ENCODE peak calls at places on chromosomes 6 and 20, in eight cellular contexts. One of them, this sample, is unnamed.
A peak's percentile ranks its signal among the peaks of the same experiment; 100 is the strongest.

GRCh38 chr6:74213995-74214394 is 518.0 kb downstream of the CD109 start:
- ATAC-seq in GM23338: no peak
- ATAC-seq in HCT116: no peak
- ATAC-seq in Panc1: no peak
- ATAC-seq in HepG2: no peak
- ATAC-seq in upper lobe of left lung: no peak
- ATAC-seq in GM12878: no peak
- ATAC-seq in K562: no peak
- ATAC-seq in this sample: no peak

GRCh38 chr6:31350973-31351733 is 5.8 kb downstream of the HLA-B start:
- ATAC-seq in K562: no peak
- ATAC-seq in HepG2: no peak
- ATAC-seq in HCT116: no peak
- ATAC-seq in Panc1: no peak
- ATAC-seq in upper lobe of left lung: no peak
- ATAC-seq in GM12878: peak; percentile 19
- ATAC-seq in GM23338: no peak
- ATAC-seq in this sample: no peak

GRCh38 chr6:150395388-150396009 is 26.7 kb downstream of the IYD start:
- ATAC-seq in Panc1: peak; percentile 96
- ATAC-seq in HCT116: peak; percentile 97
- ATAC-seq in GM12878: peak; percentile 98
- ATAC-seq in GM23338: peak; percentile 98
- ATAC-seq in HepG2: peak; percentile 96
- ATAC-seq in upper lobe of left lung: peak; percentile 74
- ATAC-seq in K562: peak; percentile 99
- ATAC-seq in this sample: no peak

GRCh38 chr6:37027036-37027720 is 21.7 kb downstream of the FGD2 start:
- ATAC-seq in HCT116: no peak
- ATAC-seq in Panc1: no peak
- ATAC-seq in HepG2: no peak
- ATAC-seq in upper lobe of left lung: no peak
- ATAC-seq in K562: no peak
- ATAC-seq in GM23338: no peak
- ATAC-seq in GM12878: no peak
- ATAC-seq in this sample: no peak

GRCh38 chr6:167469655-167470054 is 144.8 kb downstream of the TTLL2 start:
- ATAC-seq in K562: peak; percentile 34
- ATAC-seq in GM12878: no peak
- ATAC-seq in HCT116: no peak
- ATAC-seq in upper lobe of left lung: no peak
- ATAC-seq in GM23338: peak; percentile 17
- ATAC-seq in HepG2: peak; percentile 20
- ATAC-seq in Panc1: no peak
- ATAC-seq in this sample: no peak

GRCh38 chr20:47253860-47254259 is 102.6 kb downstream of the ZMYND8 start:
- ATAC-seq in Panc1: no peak
- ATAC-seq in upper lobe of left lung: no peak
- ATAC-seq in K562: peak; percentile 72
- ATAC-seq in HCT116: no peak
- ATAC-seq in HepG2: no peak
- ATAC-seq in GM23338: no peak
- ATAC-seq in GM12878: no peak
- ATAC-seq in this sample: no peak

GRCh38 chr6:4660377-4661321 is 115.6 kb upstream of the CDYL start:
- ATAC-seq in HCT116: no peak
- ATAC-seq in upper lobe of left lung: no peak
- ATAC-seq in Panc1: no peak
- ATAC-seq in HepG2: peak; percentile 63
- ATAC-seq in K562: peak; percentile 45
- ATAC-seq in GM23338: no peak
- ATAC-seq in GM12878: no peak
- ATAC-seq in this sample: peak; percentile 37

GRCh38 chr20:32390999-32391398 is 32.9 kb downstream of the ASXL1 start:
- ATAC-seq in K562: peak; percentile 72
- ATAC-seq in GM12878: peak; percentile 46
- ATAC-seq in Panc1: no peak
- ATAC-seq in HepG2: no peak
- ATAC-seq in HCT116: no peak
- ATAC-seq in GM23338: no peak
- ATAC-seq in upper lobe of left lung: peak; percentile 28
- ATAC-seq in this sample: no peak

GRCh38 chr6:6592836-6593235 is 4.3 kb downstream of the LY86 start:
- ATAC-seq in HCT116: no peak
- ATAC-seq in GM12878: no peak
- ATAC-seq in upper lobe of left lung: no peak
- ATAC-seq in Panc1: no peak
- ATAC-seq in HepG2: no peak
- ATAC-seq in GM23338: no peak
- ATAC-seq in K562: no peak
- ATAC-seq in this sample: no peak

GRCh38 chr6:103079867-103080266 is 1686.4 kb downstream of the GRIK2 start:
- ATAC-seq in HCT116: no peak
- ATAC-seq in GM23338: no peak
- ATAC-seq in K562: no peak
- ATAC-seq in upper lobe of left lung: no peak
- ATAC-seq in HepG2: no peak
- ATAC-seq in Panc1: no peak
- ATAC-seq in GM12878: peak; percentile 97
- ATAC-seq in this sample: no peak

GRCh38 chr6:157182503-157183254 is 140.6 kb downstream of the TMEM242 start:
- ATAC-seq in GM12878: no peak
- ATAC-seq in GM23338: no peak
- ATAC-seq in Panc1: peak; percentile 32
- ATAC-seq in K562: peak; percentile 8
- ATAC-seq in upper lobe of left lung: no peak
- ATAC-seq in HCT116: no peak
- ATAC-seq in HepG2: no peak
- ATAC-seq in this sample: no peak

GRCh38 chr20:49508435-49509199 is 26.1 kb upstream of the KCNB1 start:
- ATAC-seq in Panc1: peak; percentile 70
- ATAC-seq in GM23338: peak; percentile 61
- ATAC-seq in HCT116: peak; percentile 84
- ATAC-seq in upper lobe of left lung: no peak
- ATAC-seq in HepG2: peak; percentile 60
- ATAC-seq in K562: peak; percentile 84
- ATAC-seq in GM12878: peak; percentile 81
- ATAC-seq in this sample: no peak

GRCh38 chr20:17936791-17937687 is 31.6 kb downstream of the SNX5 start:
- ATAC-seq in Panc1: no peak
- ATAC-seq in GM12878: no peak
- ATAC-seq in GM23338: no peak
- ATAC-seq in K562: no peak
- ATAC-seq in HepG2: peak; percentile 0
- ATAC-seq in upper lobe of left lung: peak; percentile 60
- ATAC-seq in HCT116: no peak
- ATAC-seq in this sample: peak; percentile 80

GRCh38 chr20:396619-397431 is 11.3 kb upstream of the RBCK1 start:
- ATAC-seq in Panc1: no peak
- ATAC-seq in K562: peak; percentile 4
- ATAC-seq in GM12878: no peak
- ATAC-seq in upper lobe of left lung: no peak
- ATAC-seq in GM23338: no peak
- ATAC-seq in HepG2: peak; percentile 84
- ATAC-seq in HCT116: no peak
- ATAC-seq in this sample: no peak

DNA sequence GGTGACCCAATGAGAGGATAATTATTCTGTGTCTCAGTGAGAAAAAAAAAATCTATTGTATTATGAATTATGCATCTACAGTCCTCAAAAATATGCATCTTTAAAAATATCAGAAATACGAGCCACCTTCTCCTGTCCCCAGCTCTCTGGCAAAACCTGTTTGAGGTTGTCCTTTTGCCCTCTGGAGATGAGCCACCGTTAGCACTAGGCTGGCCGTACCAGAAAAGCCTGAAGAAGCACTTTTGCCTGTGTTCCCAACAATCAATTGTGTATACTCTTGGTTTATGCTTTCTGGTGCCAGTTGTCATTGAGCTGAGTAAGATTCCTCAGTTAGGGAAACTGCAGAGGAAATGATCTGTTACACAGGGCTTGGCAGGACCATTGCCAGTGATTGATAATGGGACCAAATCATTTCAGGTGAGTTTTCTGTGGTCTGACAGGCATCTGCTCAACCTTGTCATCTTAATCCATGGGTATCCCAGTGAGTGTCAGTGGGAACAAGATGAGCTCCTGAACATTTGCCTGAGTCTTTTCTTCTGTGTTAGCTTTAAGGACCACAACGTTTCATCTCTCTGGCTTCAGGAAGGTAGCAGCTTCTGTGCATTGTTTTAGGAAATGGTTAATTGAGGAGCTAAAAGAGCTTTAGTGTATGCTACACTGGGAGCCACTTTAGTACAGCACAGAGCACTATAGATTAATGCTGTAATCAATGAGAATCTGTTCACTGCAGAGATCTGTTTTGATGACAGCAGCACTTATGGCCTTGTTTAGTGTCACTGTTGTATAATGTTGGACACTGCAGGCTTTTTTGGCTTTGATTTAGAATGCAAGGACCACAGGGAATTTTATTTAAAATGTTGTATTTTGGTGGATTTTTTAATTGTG is 330.1 kb downstream of the RIMS1 start:
- ATAC-seq in K562: no peak
- ATAC-seq in upper lobe of left lung: no peak
- ATAC-seq in GM12878: no peak
- ATAC-seq in HepG2: no peak
- ATAC-seq in HCT116: no peak
- ATAC-seq in Panc1: no peak
- ATAC-seq in GM23338: no peak
- ATAC-seq in this sample: no peak
- TF ChIP-seq POLR2AphosphoS5 in K562: no peak
- TF ChIP-seq POLR2AphosphoS5 in upper lobe of left lung: no peak
- TF ChIP-seq POLR2AphosphoS5 in GM12878: no peak
- TF ChIP-seq POLR2AphosphoS5 in HepG2: no peak
- TF ChIP-seq POLR2AphosphoS5 in HCT116: no peak
- TF ChIP-seq POLR2AphosphoS5 in Panc1: no peak
- TF ChIP-seq POLR2AphosphoS5 in GM23338: no peak
- TF ChIP-seq POLR2AphosphoS5 in this sample: no peak

GRCh38 chr6:33030245-33030644 is 20.9 kb upstream of the HLA-DOA start:
- ATAC-seq in GM12878: no peak
- ATAC-seq in HCT116: no peak
- ATAC-seq in HepG2: no peak
- ATAC-seq in GM23338: no peak
- ATAC-seq in upper lobe of left lung: no peak
- ATAC-seq in Panc1: no peak
- ATAC-seq in K562: no peak
- ATAC-seq in this sample: no peak

GRCh38 chr6:33028220-33028849 is 18.9 kb upstream of the HLA-DOA start:
- ATAC-seq in upper lobe of left lung: peak; percentile 34
- ATAC-seq in Panc1: no peak
- ATAC-seq in GM23338: no peak
- ATAC-seq in GM12878: peak; percentile 28
- ATAC-seq in K562: no peak
- ATAC-seq in HCT116: no peak
- ATAC-seq in HepG2: no peak
- ATAC-seq in this sample: no peak

GRCh38 chr6:33034554-33034953 is 25.2 kb upstream of the HLA-DOA start:
- ATAC-seq in Panc1: no peak
- ATAC-seq in GM12878: no peak
- ATAC-seq in HepG2: no peak
- ATAC-seq in upper lobe of left lung: no peak
- ATAC-seq in GM23338: no peak
- ATAC-seq in HCT116: no peak
- ATAC-seq in K562: no peak
- ATAC-seq in this sample: no peak

DNA sequence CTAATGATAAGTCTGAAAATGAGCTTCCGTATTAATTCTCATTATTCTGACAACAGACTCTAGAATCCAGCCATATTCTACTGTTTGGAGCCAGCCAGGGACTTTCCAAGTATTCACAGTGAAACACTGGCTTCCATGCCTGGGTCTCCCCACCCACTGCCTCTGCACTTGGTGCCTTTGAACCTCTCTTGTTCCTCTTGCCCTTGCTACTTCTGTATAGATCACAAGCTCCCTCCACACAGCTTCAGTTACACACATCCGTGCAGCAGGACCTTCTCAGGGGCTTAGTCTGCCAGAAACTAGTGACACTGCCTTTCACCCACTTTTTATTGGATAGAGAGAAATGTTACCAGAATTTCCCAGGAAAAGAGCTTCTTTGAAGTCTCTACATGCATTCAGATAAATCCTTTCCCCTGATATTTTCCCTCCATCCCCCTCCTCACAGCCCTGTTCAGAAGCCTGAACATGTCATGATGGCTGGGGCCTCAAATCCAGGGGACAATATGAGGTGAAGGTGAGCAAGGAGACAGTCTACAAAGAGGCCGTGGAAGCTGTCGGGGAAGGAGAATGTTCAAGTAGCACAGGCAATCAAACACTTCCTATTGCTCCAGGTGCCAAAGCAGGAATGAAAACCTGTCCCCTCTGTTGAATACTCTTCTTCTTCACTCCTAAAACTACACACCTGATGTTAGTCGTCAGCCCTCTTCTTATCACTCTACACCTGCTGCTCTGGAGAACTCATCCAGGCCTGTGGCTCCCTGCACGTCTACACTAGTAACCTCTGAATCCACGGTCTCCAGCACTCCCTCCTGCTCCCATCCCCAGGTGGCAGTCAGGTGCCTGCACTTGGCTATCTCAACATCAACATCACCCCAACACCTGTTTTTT is 20.1 kb upstream of the HLA-DOA start:
- ATAC-seq in GM12878: peak; percentile 89
- ATAC-seq in HepG2: no peak
- ATAC-seq in upper lobe of left lung: peak; percentile 94
- ATAC-seq in HCT116: peak; percentile 32
- ATAC-seq in Panc1: no peak
- ATAC-seq in GM23338: peak; percentile 79
- ATAC-seq in K562: no peak
- ATAC-seq in this sample: peak; percentile 87
- H3K27ac ChIP-seq in GM12878: peak overlapping the region; percentile 100
- H3K27ac ChIP-seq in HepG2: no peak overlapping the region
- H3K27ac ChIP-seq in upper lobe of left lung: peak overlapping the region; percentile 75
- H3K27ac ChIP-seq in HCT116: no peak overlapping the region
- H3K27ac ChIP-seq in Panc1: no peak overlapping the region
- H3K27ac ChIP-seq in GM23338: no peak overlapping the region
- H3K27ac ChIP-seq in K562: no peak overlapping the region
- H3K27ac ChIP-seq in this sample: peak overlapping the region; percentile 61

GRCh38 chr20:41058007-41058673 is 29.5 kb downstream of the TOP1 start:
- ATAC-seq in HCT116: peak; percentile 59
- ATAC-seq in Panc1: no peak
- ATAC-seq in GM23338: no peak
- ATAC-seq in HepG2: peak; percentile 65
- ATAC-seq in K562: peak; percentile 91
- ATAC-seq in upper lobe of left lung: peak; percentile 68
- ATAC-seq in GM12878: peak; percentile 76
- ATAC-seq in this sample: no peak
- TF ChIP-seq POLR2AphosphoS5 in HCT116: no peak
- TF ChIP-seq POLR2AphosphoS5 in Panc1: no peak
- TF ChIP-seq POLR2AphosphoS5 in GM23338: no peak
- TF ChIP-seq POLR2AphosphoS5 in HepG2: no peak
- TF ChIP-seq POLR2AphosphoS5 in K562: no peak
- TF ChIP-seq POLR2AphosphoS5 in upper lobe of left lung: no peak
- TF ChIP-seq POLR2AphosphoS5 in GM12878: no peak
- TF ChIP-seq POLR2AphosphoS5 in this sample: no peak

DNA sequence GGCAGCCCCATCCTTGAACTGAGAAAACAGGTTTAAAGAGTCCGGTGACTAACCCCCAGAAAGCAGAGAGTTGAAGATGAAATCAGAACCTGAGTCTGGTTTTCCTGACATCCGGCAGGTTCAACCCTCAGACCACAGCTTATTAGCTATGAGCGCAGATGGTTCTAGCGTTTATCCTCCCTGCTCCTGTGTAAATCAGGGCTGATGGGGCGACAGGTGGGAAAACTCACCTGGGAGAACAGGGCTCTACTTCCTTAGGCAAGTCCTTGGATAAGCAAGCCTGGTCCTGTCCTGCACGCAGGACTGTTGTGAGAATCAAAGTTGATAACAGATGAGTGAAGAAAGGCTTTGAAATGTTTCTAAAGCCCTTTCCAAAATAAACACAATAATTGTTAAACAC is 31.4 kb downstream of the GHRH start:
- ATAC-seq in Panc1: no peak
- ATAC-seq in K562: no peak
- ATAC-seq in GM12878: no peak
- ATAC-seq in GM23338: no peak
- ATAC-seq in HepG2: no peak
- ATAC-seq in HCT116: no peak
- ATAC-seq in upper lobe of left lung: no peak
- ATAC-seq in this sample: no peak
- H3K27ac ChIP-seq in Panc1: no peak overlapping the region
- H3K27ac ChIP-seq in K562: no peak overlapping the region
- H3K27ac ChIP-seq in GM12878: no peak overlapping the region
- H3K27ac ChIP-seq in GM23338: peak overlapping the region; percentile 41
- H3K27ac ChIP-seq in HepG2: no peak overlapping the region
- H3K27ac ChIP-seq in HCT116: no peak overlapping the region
- H3K27ac ChIP-seq in upper lobe of left lung: no peak overlapping the region
- H3K27ac ChIP-seq in this sample: no peak overlapping the region

This sample was measured in gastroesophageal sphincter.